ENCODE peak calls at places on chromosomes 6 and 20, in five cellular contexts. M, C, R, T and O are unnamed samples.

GRCh38 chr6:105273589-105273988 is 93.8 kb upstream of the POPDC3 start:
- DNase-seq in M (no peak), C (no peak), T (no peak), R (no peak), O (no peak)

GRCh38 chr6:14616611-14617010 is 499.0 kb downstream of the CD83 start:
- DNase-seq in M (no peak), R (no peak), T (no peak), C (no peak), O (no peak)

GRCh38 chr6:148342146-148343027 is at the start of gene SASH1:
- DNase-seq in R (peak; percentile 79), M (peak; percentile 80), T (peak; percentile 69), C (peak; percentile 57), O (peak; percentile 38)

GRCh38 chr6:67683960-67684359 is 951.1 kb upstream of the ADGRB3 start:
- DNase-seq in C (no peak), M (peak; percentile 73), T (no peak), R (no peak), O (no peak)

GRCh38 chr6:168201383-168201782 is 118.2 kb downstream of the DACT2 start:
- DNase-seq in T (no peak), M (no peak), R (peak; percentile 59), C (no peak), O (no peak)

GRCh38 chr20:47235853-47236638 is 120.5 kb downstream of the ZMYND8 start:
- DNase-seq in C (no peak), M (no peak), R (no peak), T (no peak), O (no peak)

GRCh38 chr6:29071831-29072723 is 15.0 kb downstream of the OR2B3 start:
- DNase-seq in M (no peak), C (peak; percentile 50), T (peak; percentile 11), R (peak; percentile 45), O (peak; percentile 16)

GRCh38 chr6:170405311-170405975 is 98.9 kb downstream of the FAM120B start:
- DNase-seq in T (no peak), C (no peak), M (peak; percentile 90), R (no peak), O (no peak)

GRCh38 chr20:41704896-41705295 is 86.7 kb upstream of the CHD6 start:
- DNase-seq in C (no peak), R (no peak), M (no peak), T (no peak), O (no peak)

GRCh38 chr6:125154184-125155135 is 887 bp downstream of the TPD52L1 start:
- DNase-seq in T (peak; percentile 23), M (no peak), C (peak; percentile 34), R (peak; percentile 77), O (peak; percentile 31)

GRCh38 chr20:33757458-33757857 is 25.7 kb downstream of the ZNF341 start:
- DNase-seq in M (no peak), C (no peak), T (no peak), R (no peak), O (no peak)

GRCh38 chr6:166906376-166907044 is 49.8 kb downstream of the RNASET2 start:
- DNase-seq in R (no peak), M (no peak), T (no peak), C (no peak), O (peak; percentile 3)

GRCh38 chr6:86192123-86192522 is 549.4 kb upstream of the SYNCRIP start:
- DNase-seq in M (peak; percentile 0), R (no peak), T (no peak), C (no peak), O (peak; percentile 4)

GRCh38 chr20:3686867-3687321 is 5.1 kb upstream of the ADAM33 start:
- DNase-seq in C (no peak), R (no peak), M (peak; percentile 97), T (no peak), O (no peak)

GRCh38 chr6:70325009-70325408 is 22.1 kb upstream of the COL9A1 start:
- DNase-seq in M (no peak), R (no peak), T (no peak), C (no peak), O (no peak)

GRCh38 chr20:44355503-44356352 is at the start of gene HNF4A:
- DNase-seq in M (no peak), R (peak; percentile 86), C (no peak), T (no peak), O (no peak)

GRCh38 chr6:1667805-1668175 is 58.1 kb downstream of the FOXC1 start:
- DNase-seq in T (no peak), R (no peak), C (no peak), M (no peak), O (no peak)

GRCh38 chr20:38725959-38726848 is 1.9 kb downstream of the SLC32A1 start:
- DNase-seq in R (no peak), C (peak; percentile 91), T (peak; percentile 77), M (peak; percentile 34), O (peak; percentile 80)

DNA sequence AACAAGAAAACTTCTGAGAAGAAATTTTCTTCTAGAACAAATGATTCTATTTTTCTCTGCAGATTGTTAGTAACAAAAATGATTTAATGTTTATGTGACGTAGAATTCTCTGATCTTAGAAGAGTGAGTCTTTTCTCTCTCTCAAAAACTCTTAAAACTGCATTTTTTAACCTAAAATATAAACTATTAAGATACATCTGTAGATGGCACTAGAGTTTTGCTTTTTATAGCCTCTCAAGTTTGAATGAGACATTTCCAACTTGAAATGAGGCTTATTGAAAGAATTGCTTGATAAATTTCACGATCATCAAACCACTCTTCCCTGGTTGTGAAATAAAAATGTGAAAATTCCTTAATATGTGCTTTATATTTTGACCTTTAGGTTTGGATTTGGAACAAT is 53.8 kb downstream of the PHF3 start:
- DNase-seq in T (no peak), M (no peak), R (no peak), C (no peak), O (no peak)
- TF ChIP-seq CTCF in T (no peak), M (no peak), R (peak; percentile 11), C (no peak), O (no peak)

GRCh38 chr6:159852877-159853276 is 37.9 kb upstream of the MAS1 start:
- DNase-seq in T (no peak), R (no peak), M (peak; percentile 22), C (no peak), O (peak; percentile 44)
- TF ChIP-seq CTCF in T (peak; percentile 39), R (peak; percentile 23), M (peak; percentile 32), C (no peak), O (no peak)

GRCh38 chr6:121222656-121223055 is 111.6 kb downstream of the TBC1D32 start:
- DNase-seq in M (peak; percentile 73), C (no peak), T (no peak), R (no peak), O (no peak)
- TF ChIP-seq CTCF in M (no peak), C (peak; percentile 58), T (peak; percentile 62), R (no peak), O (no peak)

DNA sequence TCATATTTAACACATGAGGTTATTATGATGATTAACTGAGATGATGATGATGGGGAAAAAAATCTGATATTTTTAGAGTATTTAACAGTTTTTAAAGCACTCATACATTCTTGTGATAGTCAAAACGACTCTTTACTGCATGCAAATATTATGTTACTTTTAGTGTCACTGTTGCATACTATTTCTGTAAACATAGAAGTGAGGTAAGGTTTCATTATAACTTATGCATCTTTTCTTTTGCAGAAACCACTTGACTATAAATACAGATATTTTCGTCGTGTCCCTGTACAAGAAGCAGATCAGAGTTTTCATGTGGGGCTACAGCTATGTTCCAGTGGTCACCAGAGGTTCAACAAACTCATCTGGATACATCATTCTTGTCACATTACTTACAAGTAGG is 30.1 kb downstream of the FBXO9 start:
- DNase-seq in R (no peak), C (no peak), M (no peak), T (no peak), O (peak; percentile 10)
- TF ChIP-seq CTCF in R (no peak), C (no peak), M (no peak), T (no peak), O (no peak)

DNA sequence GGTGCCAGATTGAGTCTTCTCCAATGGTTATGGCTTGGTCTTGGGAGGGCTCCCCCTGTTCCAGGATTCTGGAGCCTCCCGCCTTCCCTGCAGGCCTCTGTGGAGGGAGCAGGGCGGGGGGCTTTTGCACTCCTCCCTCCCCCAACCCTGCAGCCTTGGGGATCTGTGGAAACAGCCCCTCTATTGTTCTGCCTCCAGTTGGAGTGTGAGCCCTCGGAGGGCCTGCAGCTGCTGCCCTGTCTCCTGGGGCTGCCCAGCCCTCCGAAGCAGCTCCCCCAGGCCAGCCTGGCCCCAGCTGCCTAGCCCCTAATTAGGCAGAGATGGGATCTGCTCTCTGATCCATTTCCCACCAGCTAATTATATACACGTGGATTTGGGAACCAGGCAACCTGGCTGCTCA is 14.7 kb downstream of the FAM110A start:
- DNase-seq in R (no peak), C (peak; percentile 71), M (no peak), T (no peak), O (no peak)
- TF ChIP-seq CTCF in R (no peak), C (no peak), M (no peak), T (no peak), O (no peak)